ENCODE peak calls at places on chromosomes 4 and X, in five cellular contexts. One of them, this sample, is unnamed.

GRCh38 chr4:184534511-184535391 is 60.4 kb upstream of the IRF2 start:
- DNase-seq in NCI-H2081: no peak
- DNase-seq in astrocyte of the spinal cord: peak
- DNase-seq in NCI-H460: no peak
- DNase-seq in nephron progenitor cell: no peak
- DNase-seq in this sample: no peak

GRCh38 chr4:176549161-176549865 is 229.5 kb downstream of the SPCS3 start:
- DNase-seq in NCI-H2081: no peak
- DNase-seq in astrocyte of the spinal cord: peak
- DNase-seq in NCI-H460: no peak
- DNase-seq in nephron progenitor cell: no peak
- DNase-seq in this sample: no peak

GRCh38 chr4:155241664-155242063 is 33.2 kb downstream of the NPY2R start:
- DNase-seq in NCI-H2081: no peak
- DNase-seq in astrocyte of the spinal cord: no peak
- DNase-seq in NCI-H460: no peak
- DNase-seq in nephron progenitor cell: no peak
- DNase-seq in this sample: no peak

GRCh38 chr4:109425405-109425804 is 8.2 kb upstream of the SEC24B start:
- DNase-seq in NCI-H2081: no peak
- DNase-seq in astrocyte of the spinal cord: no peak
- DNase-seq in NCI-H460: no peak
- DNase-seq in nephron progenitor cell: no peak
- DNase-seq in this sample: no peak

GRCh38 chr4:33063238-33063637 is 2343.1 kb downstream of the PCDH7 start:
- DNase-seq in NCI-H2081: no peak
- DNase-seq in astrocyte of the spinal cord: peak
- DNase-seq in NCI-H460: no peak
- DNase-seq in nephron progenitor cell: no peak
- DNase-seq in this sample: no peak

GRCh38 chr4:3684546-3684945 is 81.6 kb upstream of the ADRA2C start:
- DNase-seq in NCI-H2081: no peak
- DNase-seq in astrocyte of the spinal cord: no peak
- DNase-seq in NCI-H460: no peak
- DNase-seq in nephron progenitor cell: no peak
- DNase-seq in this sample: no peak

GRCh38 chrX:2159393-2159792 is 341.4 kb downstream of the DHRSX start:
- DNase-seq in NCI-H2081: no peak
- DNase-seq in astrocyte of the spinal cord: no peak
- DNase-seq in NCI-H460: no peak
- DNase-seq in nephron progenitor cell: no peak
- DNase-seq in this sample: no peak

GRCh38 chr4:155974957-155975356 is 21.3 kb upstream of the CTSO start:
- DNase-seq in NCI-H2081: no peak
- DNase-seq in astrocyte of the spinal cord: no peak
- DNase-seq in NCI-H460: no peak
- DNase-seq in nephron progenitor cell: no peak
- DNase-seq in this sample: no peak

GRCh38 chr4:140054861-140055260 is 99.1 kb downstream of the MAML3 start:
- DNase-seq in NCI-H2081: no peak
- DNase-seq in astrocyte of the spinal cord: no peak
- DNase-seq in NCI-H460: no peak
- DNase-seq in nephron progenitor cell: no peak
- DNase-seq in this sample: no peak